ENCODE peak calls at places on chromosomes 4 and X, in four cellular contexts. U, P, C and H are unnamed samples.

GRCh38 chrX:148784859-148785655 is 284.6 kb downstream of the AFF2 start:
- DNase-seq in C (no peak), U (no peak), P (no peak), H (no peak)

GRCh38 chr4:86831262-86832090 is 17.7 kb downstream of the SLC10A6 start:
- DNase-seq in C (no peak), P (peak; percentile 26), U (no peak), H (no peak)

GRCh38 chrX:147838465-147839131 is 73.1 kb upstream of the FMR1 start:
- DNase-seq in P (no peak), C (no peak), U (no peak), H (no peak)

GRCh38 chrX:20061869-20062254 is 54.8 kb downstream of the MAP7D2 start:
- DNase-seq in U (no peak), C (no peak), P (no peak), H (no peak)

GRCh38 chr4:101862595-101862994 is 72.1 kb downstream of the BANK1 start:
- DNase-seq in C (no peak), P (no peak), U (no peak), H (no peak)

GRCh38 chrX:19811807-19812604 is 75.4 kb downstream of the SH3KBP1 start:
- DNase-seq in U (no peak), C (no peak), P (no peak), H (no peak)

GRCh38 chr4:98519268-98519993 is 139.0 kb downstream of the TSPAN5 start:
- DNase-seq in C (no peak), U (no peak), P (no peak), H (no peak)

GRCh38 chrX:110216027-110216426 is 101.9 kb downstream of the AMMECR1 start:
- DNase-seq in P (no peak), U (no peak), C (no peak), H (no peak)

GRCh38 chrX:108735680-108736508 is 469 bp downstream of the IRS4 start:
- DNase-seq in P (no peak), C (no peak), U (peak; percentile 36), H (no peak)

GRCh38 chr4:185472063-185472542 is 570 bp upstream of the CCDC110 start:
- DNase-seq in P (no peak), U (no peak), C (no peak), H (no peak)

GRCh38 chr4:169741569-169741968 is 16.2 kb downstream of the HPF1 start:
- DNase-seq in U (no peak), P (no peak), C (no peak), H (no peak)

GRCh38 chrX:54721424-54721823 is 76.6 kb downstream of the ITIH6 start:
- DNase-seq in P (no peak), U (no peak), C (no peak), H (no peak)

GRCh38 chr4:153464068-153464467 is 2.1 kb upstream of the TMEM131L start:
- DNase-seq in C (no peak), P (no peak), U (no peak), H (no peak)

GRCh38 chrX:68978211-68978780 is 149.5 kb downstream of the EFNB1 start:
- DNase-seq in C (no peak), P (no peak), U (peak; percentile 52), H (no peak)

GRCh38 chrX:136896121-136896914 is 15.8 kb upstream of the RBMX start:
- DNase-seq in P (no peak), C (no peak), U (no peak), H (no peak)

GRCh38 chr4:14874990-14875389 is 127.3 kb upstream of the CPEB2 start:
- DNase-seq in P (no peak), C (no peak), U (no peak), H (no peak)

GRCh38 chrX:72180539-72180938 is 1.0 kb upstream of the PIN4 start:
- DNase-seq in C (no peak), P (no peak), U (no peak), H (peak; percentile 2)

GRCh38 chr4:26613735-26614134 is 29.9 kb downstream of the TBC1D19 start:
- DNase-seq in C (no peak), U (no peak), P (no peak), H (no peak)

GRCh38 chrX:143854006-143854405 is 29.9 kb upstream of the UBE2NL start:
- DNase-seq in P (no peak), C (no peak), U (no peak), H (no peak)

GRCh38 chr4:169312690-169313422 is 42.1 kb upstream of the SH3RF1 start:
- DNase-seq in C (no peak), U (no peak), P (no peak), H (no peak)

GRCh38 chr4:48665555-48666186 is 114.4 kb downstream of the FRYL start:
- DNase-seq in P (no peak), C (no peak), U (no peak), H (no peak)

GRCh38 chrX:40434443-40434842 is 146.3 kb upstream of the ATP6AP2 start:
- DNase-seq in P (no peak), U (no peak), C (no peak), H (no peak)

GRCh38 chr4:14621731-14622459 is 380.4 kb upstream of the CPEB2 start:
- DNase-seq in C (no peak), P (no peak), U (peak; percentile 83), H (no peak)

GRCh38 chr4:8911311-8912088 is 39.9 kb upstream of the HMX1 start:
- DNase-seq in U (no peak), C (no peak), P (no peak), H (no peak)

GRCh38 chrX:53362439-53362838 is 60.0 kb downstream of the SMC1A start:
- DNase-seq in U (no peak), P (no peak), C (no peak), H (no peak)

GRCh38 chrX:45843518-45843917 is 642.8 kb upstream of the DIPK2B start:
- DNase-seq in P (no peak), C (no peak), U (peak; percentile 1), H (peak; percentile 30)

DNA sequence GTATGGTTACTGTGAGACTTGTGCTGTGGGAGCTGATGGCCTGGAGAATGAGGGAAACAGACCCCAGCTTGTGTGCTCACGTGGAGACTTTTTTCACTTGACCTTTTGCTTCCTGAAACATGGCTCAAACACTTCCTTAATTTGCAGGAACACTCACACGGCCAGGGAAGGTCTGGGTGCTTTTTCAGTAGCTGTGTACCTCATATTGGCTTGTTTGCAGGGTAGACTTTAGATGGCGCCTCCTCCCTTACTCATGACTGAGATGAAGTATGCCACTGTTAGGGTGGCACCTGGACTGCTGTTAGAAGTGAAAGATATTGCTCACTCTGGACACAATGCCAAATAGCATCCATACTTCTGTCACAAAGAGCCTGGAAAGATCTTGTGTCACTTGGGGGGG is 75.7 kb upstream of the WDR1 start:
- DNase-seq in C (no peak), P (no peak), U (no peak), H (no peak)
- TF ChIP-seq CTCF in C (no peak), P (no peak), U (no peak), H (no peak)

GRCh38 chr4:165610679-165611551 is 232.1 kb downstream of the CPE start:
- DNase-seq in U (no peak), P (no peak), C (no peak), H (no peak)

GRCh38 chr4:165609653-165610052 is 230.8 kb downstream of the CPE start:
- DNase-seq in C (no peak), U (no peak), P (no peak), H (no peak)

GRCh38 chr4:165612936-165613335 is 234.1 kb downstream of the CPE start:
- DNase-seq in U (no peak), P (no peak), C (no peak), H (no peak)
- H3K4me1 ChIP-seq in U (no peaks in the 10 kb centered on the region), P (no peaks in the 10 kb centered on the region), C (no peaks in the 10 kb centered on the region), H (no peaks in the 10 kb centered on the region)

GRCh38 chr4:176261018-176261417 is 8.0 kb downstream of the ASB5 start:
- DNase-seq in U (no peak), C (no peak), P (no peak), H (no peak)

GRCh38 chr4:176258135-176258534 is 10.9 kb downstream of the ASB5 start:
- DNase-seq in P (no peak), C (no peak), U (no peak), H (no peak)

GRCh38 chr4:176259330-176260090 is 9.5 kb downstream of the ASB5 start:
- DNase-seq in C (no peak), U (no peak), P (no peak), H (no peak)

GRCh38 chr4:176262243-176262642 is 6.8 kb downstream of the ASB5 start:
- DNase-seq in U (no peak), P (no peak), C (no peak), H (no peak)

GRCh38 chr4:176261481-176261880 is 7.5 kb downstream of the ASB5 start:
- DNase-seq in U (no peak), C (no peak), P (no peak), H (no peak)
- H3K36me3 ChIP-seq in U (no peaks in the 10 kb centered on the region), C (no peaks in the 10 kb centered on the region), P (peaks cover 80% of the 10 kb centered on the region), H (no peaks in the 10 kb centered on the region)

DNA sequence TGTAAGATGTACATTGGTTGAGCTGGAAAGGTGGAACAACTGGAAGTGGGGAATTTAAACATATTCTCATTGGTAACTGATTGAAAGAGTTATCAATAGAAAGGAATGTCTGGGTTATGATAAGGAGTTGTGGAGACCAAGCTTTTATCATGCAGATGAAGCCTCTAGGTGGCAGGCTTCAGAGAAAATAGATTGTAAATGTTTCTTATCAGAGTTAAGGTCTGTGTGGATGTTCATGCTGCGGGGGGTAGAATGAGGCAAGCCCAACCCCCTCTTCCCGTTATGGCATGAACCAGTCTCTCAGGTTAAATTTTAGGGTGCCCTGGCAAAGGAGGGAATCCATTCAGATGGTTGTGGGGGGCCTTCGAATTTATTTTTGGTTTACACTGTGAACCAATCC is 16.0 kb downstream of the ARSD start:
- DNase-seq in P (no peak), C (no peak), U (no peak), H (no peak)
- TF ChIP-seq CTCF in P (no peak), C (no peak), U (no peak), H (no peak)

DNA sequence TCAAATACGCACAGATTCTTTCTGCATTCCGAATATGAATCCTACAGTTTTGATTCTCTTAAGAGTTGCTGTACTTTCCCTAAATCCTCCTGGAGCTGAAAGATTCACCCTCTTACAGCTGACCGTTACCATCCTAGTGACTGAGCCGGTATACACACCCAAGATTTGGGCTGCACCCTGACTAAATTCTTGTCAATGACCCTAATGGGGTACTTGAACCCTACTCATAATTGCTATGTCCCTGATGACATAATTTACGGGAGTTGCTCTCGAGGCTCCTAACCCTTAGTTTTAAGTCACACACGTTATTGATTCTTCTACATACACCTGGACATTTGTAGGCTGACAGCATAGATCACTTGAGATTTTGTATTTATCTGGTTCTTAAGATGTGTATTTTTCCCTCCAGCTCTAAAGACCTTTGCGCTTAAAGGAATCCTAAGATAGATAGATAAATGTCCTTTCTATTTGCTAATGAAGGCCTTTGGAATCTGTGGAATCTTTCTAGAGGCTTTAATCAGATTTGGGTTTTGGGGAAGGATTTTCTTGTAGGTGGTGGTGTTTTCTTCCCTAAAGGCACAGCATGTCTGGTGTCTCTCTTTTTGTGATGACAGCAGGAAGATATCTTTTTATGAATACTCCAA is 37.8 kb downstream of the CLDN34 start:
- DNase-seq in C (no peak), P (no peak), U (no peak), H (no peak)
- H3K4me1 ChIP-seq in C (no peaks in the 10 kb centered on the region), P (no peaks in the 10 kb centered on the region), U (no peaks in the 10 kb centered on the region), H (no peaks in the 10 kb centered on the region)

GRCh38 chr4:127047930-127048329 is 584.8 kb upstream of the INTU start:
- DNase-seq in C (no peak), P (no peak), U (no peak), H (no peak)

GRCh38 chr4:127049506-127049905 is 583.3 kb upstream of the INTU start:
- DNase-seq in P (no peak), U (no peak), C (no peak), H (no peak)

GRCh38 chr4:127045872-127046271 is 586.9 kb upstream of the INTU start:
- DNase-seq in P (no peak), U (no peak), C (no peak), H (no peak)

GRCh38 chr4:127048371-127049085 is 584.2 kb upstream of the INTU start:
- DNase-seq in C (no peak), U (no peak), P (no peak), H (no peak)
- H3K36me3 ChIP-seq in C (no peaks in the 10 kb centered on the region), U (no peaks in the 10 kb centered on the region), P (no peaks in the 10 kb centered on the region), H (no peaks in the 10 kb centered on the region)

GRCh38 chr4:6680372-6681034 is 13.2 kb upstream of the S100P start:
- DNase-seq in U (no peak), P (no peak), C (no peak), H (no peak)
- TF ChIP-seq CTCF in U (no peak), P (no peak), C (no peak), H (no peak)